ENCODE peak calls at places on chromosomes 11 and 22, in four cellular contexts. K is GM12878, S is K562, O is SK-N-SH. D is an unnamed sample.

GRCh38 chr11:40508307-40508706 is 951.1 kb downstream of the LRRC4C start:
- DNase-seq in O (no peak), K (no peak), S (no peak), D (no peak)

GRCh38 chr11:72553748-72554147 is 119.4 kb upstream of the CLPB start:
- DNase-seq in K (no peak), O (no peak), S (peak; percentile 35), D (peak; percentile 74)

GRCh38 chr11:46026616-46027293 is 94.5 kb downstream of the PHF21A start:
- DNase-seq in K (no peak), S (no peak), O (no peak), D (no peak)

GRCh38 chr11:129313588-129314288 is 61.9 kb upstream of the BARX2 start:
- DNase-seq in S (no peak), K (no peak), O (no peak), D (no peak)

GRCh38 chr22:42655693-42656092 is 6.5 kb upstream of the CYB5R3 start:
- DNase-seq in S (no peak), K (peak; percentile 71), O (no peak), D (no peak)

GRCh38 chr11:64659417-64660144 is 63.4 kb downstream of the NRXN2 start:
- DNase-seq in K (no peak), O (no peak), S (peak; percentile 73), D (no peak)

GRCh38 chr11:95256204-95256819 is 25.3 kb upstream of the SESN3 start:
- DNase-seq in K (no peak), S (no peak), O (no peak), D (no peak)

GRCh38 chr11:44573333-44573732 is 7.9 kb downstream of the CD82 start:
- DNase-seq in S (no peak), O (no peak), K (no peak), D (no peak)

GRCh38 chr11:61152816-61153592 is 8.2 kb downstream of the VPS37C start:
- DNase-seq in O (no peak), K (no peak), S (no peak), D (no peak)

GRCh38 chr11:115980336-115980735 is 476.1 kb upstream of the CADM1 start:
- DNase-seq in K (no peak), O (no peak), S (no peak), D (no peak)

GRCh38 chr11:61516191-61516590 is 7.6 kb downstream of the LRRC10B start:
- DNase-seq in O (no peak), S (peak; percentile 64), K (no peak), D (no peak)

GRCh38 chr11:117828641-117829368 is 4.3 kb upstream of the FXYD2 start:
- DNase-seq in S (peak; percentile 36), O (no peak), K (no peak), D (peak; percentile 43)

GRCh38 chr22:37741312-37741795 is 44.5 kb downstream of the TRIOBP start:
- DNase-seq in K (no peak), O (peak; percentile 95), S (no peak), D (peak; percentile 49)

GRCh38 chr11:10400856-10401255 is 54.2 kb upstream of the AMPD3 start:
- DNase-seq in S (no peak), K (no peak), O (no peak), D (no peak)

GRCh38 chr22:39519681-39520053 is 695 bp upstream of the ATF4 start:
- DNase-seq in S (no peak), K (no peak), O (peak; percentile 60), D (no peak)

GRCh38 chr22:41501209-41501608 is 32.3 kb downstream of the ACO2 start:
- DNase-seq in O (peak; percentile 33), K (peak; percentile 27), S (no peak), D (no peak)

GRCh38 chr11:123458501-123458900 is 28.4 kb downstream of the GRAMD1B start:
- DNase-seq in O (no peak), K (no peak), S (no peak), D (no peak)

GRCh38 chr22:30212363-30212995 is 34.1 kb downstream of the LIF start:
- DNase-seq in O (peak; percentile 30), K (no peak), S (no peak), D (no peak)

GRCh38 chr11:84722583-84723108 is 904.5 kb downstream of the DLG2 start:
- DNase-seq in K (no peak), O (no peak), S (no peak), D (no peak)

GRCh38 chr11:67584205-67584880 is 731 bp downstream of the GSTP1 start:
- DNase-seq in O (peak; percentile 80), S (peak; percentile 72), K (no peak), D (peak; percentile 60)

GRCh38 chr11:72736452-72737069 is 15.6 kb downstream of the ARAP1 start:
- DNase-seq in O (no peak), K (no peak), S (peak; percentile 47), D (no peak)

GRCh38 chr22:48600171-48600570 is 1227.5 kb downstream of the BRD1 start:
- DNase-seq in K (no peak), O (no peak), S (no peak), D (no peak)

GRCh38 chr11:65181569-65182257 is at the start of gene CAPN1:
- DNase-seq in S (peak; percentile 92), O (peak; percentile 86), K (peak; percentile 49), D (no peak)

GRCh38 chr11:93279911-93280347 is 50.6 kb upstream of the DEUP1 start:
- DNase-seq in K (peak; percentile 31), S (no peak), O (no peak), D (no peak)

GRCh38 chr11:58058276-58059010 is 27.7 kb downstream of the OR6Q1 start:
- DNase-seq in O (no peak), S (no peak), K (no peak), D (no peak)

GRCh38 chr11:94568200-94568599 is 1.0 kb downstream of the PIWIL4 start:
- DNase-seq in K (no peak), S (no peak), O (no peak), D (no peak)

GRCh38 chr11:23127706-23128105 is 267.4 kb upstream of the CCDC179 start:
- DNase-seq in O (no peak), K (no peak), S (no peak), D (no peak)

GRCh38 chr11:11408436-11409221 is 55.6 kb upstream of the CSNK2A3 start:
- DNase-seq in K (no peak), S (no peak), O (no peak), D (no peak)

GRCh38 chr11:64729851-64730382 is 6.9 kb upstream of the NRXN2 start:
- DNase-seq in O (peak; percentile 87), K (no peak), S (peak; percentile 82), D (no peak)

GRCh38 chr11:44755553-44756505 is 29.1 kb downstream of the TSPAN18 start:
- DNase-seq in O (peak; percentile 42), S (no peak), K (no peak), D (no peak)

DNA sequence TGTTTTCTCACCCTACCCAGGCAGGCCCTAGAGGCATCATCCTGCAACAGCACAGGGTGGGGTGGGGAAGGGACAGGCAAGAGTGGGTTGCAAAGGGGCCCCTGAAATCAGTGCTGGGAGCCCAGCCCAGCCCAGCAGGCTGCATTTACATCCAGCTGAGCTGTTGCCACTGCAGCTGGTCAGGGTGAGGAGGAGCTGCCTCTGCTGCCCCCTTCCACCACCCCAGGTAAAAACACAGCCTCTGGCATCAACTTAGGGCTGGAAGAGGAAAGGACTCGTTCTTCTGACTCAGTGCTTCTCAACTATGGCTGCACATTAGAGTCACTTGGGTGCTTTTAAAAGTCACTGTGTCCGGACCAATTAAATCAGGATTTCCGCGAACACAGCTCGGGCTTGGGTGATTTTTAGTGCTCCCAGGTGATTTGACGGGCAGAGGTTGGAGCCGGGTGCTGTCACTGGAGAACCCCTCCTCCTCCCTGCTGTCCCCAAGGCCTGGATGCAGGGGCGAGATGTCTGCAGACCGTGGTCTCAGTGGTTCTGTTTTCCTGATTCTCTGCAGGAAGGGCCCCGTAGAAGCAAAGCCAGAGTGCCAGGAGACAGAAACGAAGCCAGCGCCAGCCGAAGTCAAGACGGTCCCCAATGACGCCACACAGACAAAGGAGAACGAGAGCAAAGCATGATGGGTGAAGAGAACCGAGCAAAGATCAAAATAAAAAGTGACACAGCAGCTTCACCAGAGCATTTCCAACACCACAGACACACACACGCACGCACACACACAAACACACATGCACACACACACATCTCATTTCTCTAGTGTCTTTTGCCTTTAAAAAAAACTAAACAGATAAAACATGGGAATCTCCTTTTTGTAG is 39.4 kb upstream of the TTC12 start:
- DNase-seq in S (no peak), K (no peak), O (peak; percentile 44), D (peak; percentile 56)
- TF ChIP-seq NRF1 in S (no peak), K (no peak), O (no peak), D (no peak)

DNA sequence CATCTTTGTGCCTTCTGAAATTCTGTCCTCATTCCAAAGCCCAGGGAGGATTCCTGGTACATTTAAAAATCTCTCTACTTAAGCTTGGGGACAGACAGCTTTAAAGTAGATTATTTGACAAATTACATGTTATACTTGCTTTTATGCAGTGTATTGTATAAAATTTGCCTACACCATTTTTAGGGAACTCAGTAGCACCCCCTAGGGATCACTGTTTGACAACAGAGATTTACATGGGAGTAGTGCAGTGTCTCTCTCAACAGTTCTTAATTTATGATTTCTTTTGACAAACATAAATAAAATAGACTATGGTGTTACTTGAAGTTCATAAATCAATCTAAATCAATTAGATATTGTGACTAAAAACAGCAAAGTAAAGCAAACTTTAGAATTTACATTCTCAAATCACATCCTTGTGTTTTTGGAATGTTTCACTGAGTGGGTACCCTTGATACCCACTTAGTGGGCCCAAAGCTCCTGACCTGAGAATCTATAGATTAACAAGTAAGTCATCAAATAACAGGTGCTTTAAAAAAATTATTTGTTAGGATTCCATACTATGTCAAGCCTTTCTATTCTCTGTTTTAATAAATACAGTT is 428.8 kb downstream of the DYNC2H1 start:
- DNase-seq in K (no peak), S (no peak), O (peak; percentile 30), D (no peak)
- H2AFZ ChIP-seq in K (no peak overlapping the region), S (no peak overlapping the region), O (peak overlapping the region; percentile 98), D (no peak overlapping the region)

GRCh38 chr11:120431633-120432032 is 79.9 kb upstream of the GRIK4 start:
- DNase-seq in S (peak; percentile 25), K (no peak), O (peak; percentile 15), D (no peak)
- TF ChIP-seq NRF1 in S (no peak), K (no peak), O (no peak), D (no peak)

GRCh38 chr11:19666951-19667350 is 45.7 kb upstream of the NAV2 start:
- DNase-seq in K (no peak), O (no peak), S (no peak), D (no peak)

GRCh38 chr11:19661827-19662226 is 50.8 kb upstream of the NAV2 start:
- DNase-seq in K (no peak), O (no peak), S (no peak), D (no peak)

GRCh38 chr11:19660076-19660475 is 52.6 kb upstream of the NAV2 start:
- DNase-seq in K (peak; percentile 61), S (peak; percentile 47), O (no peak), D (no peak)

GRCh38 chr11:19669511-19669910 is 43.1 kb upstream of the NAV2 start:
- DNase-seq in O (no peak), S (no peak), K (no peak), D (no peak)

GRCh38 chr11:19664896-19665548 is 47.6 kb upstream of the NAV2 start:
- DNase-seq in O (no peak), K (no peak), S (no peak), D (no peak)
- H2AFZ ChIP-seq in O (no peak overlapping the region), K (no peak overlapping the region), S (no peak overlapping the region), D (peak overlapping the region; percentile 87)